ENCODE peak calls at places on chromosomes 5 and 9, in nine cellular contexts. One of them, this sample, is unnamed.

GRCh38 chr5:88145603-88146467 is 122.8 kb downstream of the TMEM161B start:
- DNase-seq in A549: no peak
- DNase-seq in fibroblast of lung: peak; percentile 9
- DNase-seq in colonic mucosa: no peak
- DNase-seq in endothelial cell: peak; percentile 15
- DNase-seq in neural crest cell: peak; percentile 24
- DNase-seq in CD8-positive, alpha-beta T cell: no peak
- DNase-seq in A673: no peak
- DNase-seq in HL-60: no peak
- DNase-seq in this sample: no peak

GRCh38 chr9:20215552-20215951 is 406.7 kb downstream of the MLLT3 start:
- DNase-seq in CD8-positive, alpha-beta T cell: no peak
- DNase-seq in A673: no peak
- DNase-seq in colonic mucosa: no peak
- DNase-seq in neural crest cell: no peak
- DNase-seq in HL-60: no peak
- DNase-seq in endothelial cell: no peak
- DNase-seq in fibroblast of lung: no peak
- DNase-seq in A549: no peak
- DNase-seq in this sample: no peak

GRCh38 chr9:128383791-128384190 is 12.6 kb downstream of the URM1 start:
- DNase-seq in endothelial cell: no peak
- DNase-seq in fibroblast of lung: no peak
- DNase-seq in HL-60: no peak
- DNase-seq in A549: no peak
- DNase-seq in colonic mucosa: no peak
- DNase-seq in A673: no peak
- DNase-seq in neural crest cell: no peak
- DNase-seq in CD8-positive, alpha-beta T cell: no peak
- DNase-seq in this sample: no peak

GRCh38 chr9:1709347-1709746 is 305.8 kb upstream of the SMARCA2 start:
- DNase-seq in CD8-positive, alpha-beta T cell: no peak
- DNase-seq in A549: peak; percentile 18
- DNase-seq in HL-60: no peak
- DNase-seq in A673: peak; percentile 33
- DNase-seq in endothelial cell: no peak
- DNase-seq in neural crest cell: no peak
- DNase-seq in fibroblast of lung: no peak
- DNase-seq in colonic mucosa: no peak
- DNase-seq in this sample: no peak

GRCh38 chr5:143738415-143739401 is 73.3 kb upstream of the HMHB1 start:
- DNase-seq in CD8-positive, alpha-beta T cell: no peak
- DNase-seq in colonic mucosa: no peak
- DNase-seq in neural crest cell: no peak
- DNase-seq in A673: no peak
- DNase-seq in HL-60: no peak
- DNase-seq in fibroblast of lung: no peak
- DNase-seq in endothelial cell: no peak
- DNase-seq in A549: no peak
- DNase-seq in this sample: no peak

GRCh38 chr5:84830265-84830664 is 445.6 kb upstream of the EDIL3 start:
- DNase-seq in CD8-positive, alpha-beta T cell: no peak
- DNase-seq in colonic mucosa: no peak
- DNase-seq in HL-60: no peak
- DNase-seq in fibroblast of lung: no peak
- DNase-seq in endothelial cell: no peak
- DNase-seq in A673: no peak
- DNase-seq in neural crest cell: no peak
- DNase-seq in A549: no peak
- DNase-seq in this sample: no peak

GRCh38 chr5:59548807-59549357 is 344.6 kb downstream of the PDE4D start:
- DNase-seq in endothelial cell: no peak
- DNase-seq in A673: no peak
- DNase-seq in CD8-positive, alpha-beta T cell: no peak
- DNase-seq in colonic mucosa: no peak
- DNase-seq in HL-60: no peak
- DNase-seq in fibroblast of lung: no peak
- DNase-seq in A549: peak; percentile 98
- DNase-seq in neural crest cell: no peak
- DNase-seq in this sample: no peak

GRCh38 chr5:33984671-33985124 is at the start of gene SLC45A2:
- DNase-seq in colonic mucosa: no peak
- DNase-seq in A673: no peak
- DNase-seq in HL-60: no peak
- DNase-seq in endothelial cell: no peak
- DNase-seq in fibroblast of lung: no peak
- DNase-seq in neural crest cell: no peak
- DNase-seq in A549: no peak
- DNase-seq in CD8-positive, alpha-beta T cell: no peak
- DNase-seq in this sample: no peak

GRCh38 chr9:126745574-126746411 is 59.0 kb upstream of the ZBTB43 start:
- DNase-seq in fibroblast of lung: no peak
- DNase-seq in HL-60: no peak
- DNase-seq in endothelial cell: no peak
- DNase-seq in colonic mucosa: no peak
- DNase-seq in A673: peak; percentile 67
- DNase-seq in neural crest cell: no peak
- DNase-seq in CD8-positive, alpha-beta T cell: no peak
- DNase-seq in A549: no peak
- DNase-seq in this sample: no peak

GRCh38 chr5:80697100-80697499 is 42.3 kb upstream of the DHFR start:
- DNase-seq in A673: no peak
- DNase-seq in neural crest cell: no peak
- DNase-seq in endothelial cell: no peak
- DNase-seq in HL-60: no peak
- DNase-seq in A549: no peak
- DNase-seq in colonic mucosa: peak; percentile 43
- DNase-seq in fibroblast of lung: no peak
- DNase-seq in CD8-positive, alpha-beta T cell: no peak
- DNase-seq in this sample: no peak

GRCh38 chr9:86946712-86947145 is 577 bp downstream of the GAS1 start:
- DNase-seq in endothelial cell: no peak
- DNase-seq in A673: peak; percentile 84
- DNase-seq in HL-60: peak; percentile 28
- DNase-seq in A549: peak; percentile 53
- DNase-seq in neural crest cell: peak; percentile 40
- DNase-seq in CD8-positive, alpha-beta T cell: peak; percentile 52
- DNase-seq in colonic mucosa: peak; percentile 50
- DNase-seq in fibroblast of lung: peak; percentile 63
- DNase-seq in this sample: no peak

GRCh38 chr9:126151671-126152050 is 175.0 kb upstream of the MVB12B start:
- DNase-seq in neural crest cell: no peak
- DNase-seq in HL-60: no peak
- DNase-seq in fibroblast of lung: no peak
- DNase-seq in colonic mucosa: no peak
- DNase-seq in A673: peak; percentile 32
- DNase-seq in endothelial cell: no peak
- DNase-seq in A549: no peak
- DNase-seq in CD8-positive, alpha-beta T cell: no peak
- DNase-seq in this sample: peak; percentile 14

GRCh38 chr5:67289763-67290521 is 93.3 kb upstream of the CD180 start:
- DNase-seq in CD8-positive, alpha-beta T cell: no peak
- DNase-seq in endothelial cell: no peak
- DNase-seq in neural crest cell: no peak
- DNase-seq in fibroblast of lung: peak; percentile 73
- DNase-seq in colonic mucosa: no peak
- DNase-seq in A673: no peak
- DNase-seq in A549: no peak
- DNase-seq in HL-60: no peak
- DNase-seq in this sample: no peak

GRCh38 chr9:131862261-131862660 is 122.4 kb upstream of the RAPGEF1 start:
- DNase-seq in CD8-positive, alpha-beta T cell: no peak
- DNase-seq in HL-60: no peak
- DNase-seq in A673: no peak
- DNase-seq in endothelial cell: no peak
- DNase-seq in fibroblast of lung: no peak
- DNase-seq in A549: no peak
- DNase-seq in neural crest cell: no peak
- DNase-seq in colonic mucosa: no peak
- DNase-seq in this sample: no peak

GRCh38 chr9:122220673-122221222 is 8.0 kb downstream of the LHX6 start:
- DNase-seq in CD8-positive, alpha-beta T cell: no peak
- DNase-seq in fibroblast of lung: no peak
- DNase-seq in A549: no peak
- DNase-seq in endothelial cell: no peak
- DNase-seq in A673: no peak
- DNase-seq in colonic mucosa: no peak
- DNase-seq in neural crest cell: no peak
- DNase-seq in HL-60: no peak
- DNase-seq in this sample: no peak

GRCh38 chr9:91939953-91940352 is 10.1 kb downstream of the ROR2 start:
- DNase-seq in fibroblast of lung: no peak
- DNase-seq in neural crest cell: no peak
- DNase-seq in A549: no peak
- DNase-seq in colonic mucosa: no peak
- DNase-seq in HL-60: no peak
- DNase-seq in endothelial cell: no peak
- DNase-seq in CD8-positive, alpha-beta T cell: no peak
- DNase-seq in A673: no peak
- DNase-seq in this sample: no peak

GRCh38 chr9:113155911-113156559 is 5.2 kb downstream of the SLC31A2 start:
- DNase-seq in A673: no peak
- DNase-seq in fibroblast of lung: no peak
- DNase-seq in neural crest cell: no peak
- DNase-seq in A549: no peak
- DNase-seq in CD8-positive, alpha-beta T cell: peak; percentile 63
- DNase-seq in HL-60: peak; percentile 55
- DNase-seq in colonic mucosa: no peak
- DNase-seq in endothelial cell: no peak
- DNase-seq in this sample: no peak

GRCh38 chr5:104606258-104606829 is 1043.8 kb upstream of the NUDT12 start:
- DNase-seq in HL-60: no peak
- DNase-seq in CD8-positive, alpha-beta T cell: no peak
- DNase-seq in fibroblast of lung: no peak
- DNase-seq in neural crest cell: no peak
- DNase-seq in A549: no peak
- DNase-seq in A673: peak; percentile 50
- DNase-seq in colonic mucosa: no peak
- DNase-seq in endothelial cell: no peak
- DNase-seq in this sample: no peak

GRCh38 chr9:2132484-2133082 is 117.4 kb downstream of the SMARCA2 start:
- DNase-seq in endothelial cell: no peak
- DNase-seq in A549: peak; percentile 27
- DNase-seq in fibroblast of lung: peak; percentile 72
- DNase-seq in HL-60: no peak
- DNase-seq in A673: peak; percentile 68
- DNase-seq in neural crest cell: no peak
- DNase-seq in colonic mucosa: no peak
- DNase-seq in CD8-positive, alpha-beta T cell: no peak
- DNase-seq in this sample: no peak

GRCh38 chr9:108761530-108762347 is 94.0 kb downstream of the ACTL7B start:
- DNase-seq in A673: peak; percentile 64
- DNase-seq in neural crest cell: peak; percentile 60
- DNase-seq in endothelial cell: peak; percentile 67
- DNase-seq in colonic mucosa: peak; percentile 65
- DNase-seq in A549: peak; percentile 50
- DNase-seq in fibroblast of lung: peak; percentile 67
- DNase-seq in HL-60: no peak
- DNase-seq in CD8-positive, alpha-beta T cell: no peak
- DNase-seq in this sample: peak; percentile 49

GRCh38 chr9:18396102-18396728 is 77.7 kb upstream of the ADAMTSL1 start:
- DNase-seq in fibroblast of lung: peak; percentile 17
- DNase-seq in A673: peak; percentile 6
- DNase-seq in HL-60: no peak
- DNase-seq in endothelial cell: no peak
- DNase-seq in CD8-positive, alpha-beta T cell: no peak
- DNase-seq in A549: peak; percentile 24
- DNase-seq in neural crest cell: no peak
- DNase-seq in colonic mucosa: no peak
- DNase-seq in this sample: peak; percentile 4
- TF ChIP-seq CTCF in fibroblast of lung: peak; percentile 12
- TF ChIP-seq CTCF in A673: peak; percentile 28
- TF ChIP-seq CTCF in HL-60: no peak
- TF ChIP-seq CTCF in endothelial cell: peak; percentile 31
- TF ChIP-seq CTCF in CD8-positive, alpha-beta T cell: no peak
- TF ChIP-seq CTCF in A549: no peak
- TF ChIP-seq CTCF in neural crest cell: peak; percentile 34
- TF ChIP-seq CTCF in colonic mucosa: no peak
- TF ChIP-seq CTCF in this sample: no peak

DNA sequence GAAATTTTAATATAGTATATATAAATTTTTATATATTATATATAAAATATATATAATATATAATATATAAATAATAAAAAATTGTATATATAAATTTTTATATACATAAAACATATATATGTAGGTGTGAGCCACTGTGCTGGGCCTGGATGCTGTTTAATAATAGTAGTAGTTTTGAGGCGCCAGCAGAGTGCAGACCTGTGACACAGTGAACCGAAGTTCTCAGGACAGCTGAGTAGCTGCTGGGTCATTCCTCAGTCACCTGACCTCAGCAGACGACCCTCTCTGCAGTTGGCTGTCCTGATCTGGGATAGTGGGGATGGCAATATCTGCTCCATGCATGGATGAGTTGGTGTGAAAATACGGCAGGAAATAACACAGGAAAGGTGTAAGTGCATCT is 3.3 kb upstream of the SNX18 start:
- DNase-seq in neural crest cell: no peak
- DNase-seq in colonic mucosa: no peak
- DNase-seq in CD8-positive, alpha-beta T cell: no peak
- DNase-seq in A673: peak; percentile 38
- DNase-seq in fibroblast of lung: no peak
- DNase-seq in A549: peak; percentile 16
- DNase-seq in HL-60: no peak
- DNase-seq in endothelial cell: no peak
- DNase-seq in this sample: no peak
- TF ChIP-seq CTCF in neural crest cell: no peak
- TF ChIP-seq CTCF in colonic mucosa: no peak
- TF ChIP-seq CTCF in CD8-positive, alpha-beta T cell: no peak
- TF ChIP-seq CTCF in A673: no peak
- TF ChIP-seq CTCF in fibroblast of lung: no peak
- TF ChIP-seq CTCF in A549: no peak
- TF ChIP-seq CTCF in HL-60: no peak
- TF ChIP-seq CTCF in endothelial cell: no peak
- TF ChIP-seq CTCF in this sample: no peak

DNA sequence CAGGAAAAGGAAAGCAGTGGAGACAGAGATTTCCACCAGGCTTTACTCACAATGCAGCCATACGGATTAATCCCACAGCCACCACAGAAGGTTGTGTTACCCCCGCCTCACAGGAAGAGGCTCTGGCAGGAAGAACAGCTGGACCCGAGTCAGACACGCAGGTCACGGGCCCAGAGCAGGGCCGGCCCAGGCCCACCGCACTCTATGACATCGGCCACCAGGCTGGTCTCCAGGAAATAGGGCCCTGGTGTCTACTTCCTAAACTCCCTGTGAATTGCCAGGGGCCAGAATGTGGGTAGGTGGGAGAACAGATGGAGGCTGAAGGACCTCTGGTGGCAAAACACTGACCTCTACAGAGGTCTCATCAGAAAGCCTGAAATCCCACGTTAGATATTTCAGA is 15.6 kb downstream of the MGAT1 start:
- DNase-seq in CD8-positive, alpha-beta T cell: no peak
- DNase-seq in fibroblast of lung: no peak
- DNase-seq in colonic mucosa: no peak
- DNase-seq in HL-60: no peak
- DNase-seq in A673: no peak
- DNase-seq in endothelial cell: peak; percentile 72
- DNase-seq in neural crest cell: no peak
- DNase-seq in A549: no peak
- DNase-seq in this sample: no peak
- TF ChIP-seq CTCF in CD8-positive, alpha-beta T cell: no peak
- TF ChIP-seq CTCF in fibroblast of lung: no peak
- TF ChIP-seq CTCF in colonic mucosa: no peak
- TF ChIP-seq CTCF in HL-60: no peak
- TF ChIP-seq CTCF in A673: no peak
- TF ChIP-seq CTCF in endothelial cell: no peak
- TF ChIP-seq CTCF in neural crest cell: no peak
- TF ChIP-seq CTCF in A549: no peak
- TF ChIP-seq CTCF in this sample: no peak

GRCh38 chr5:167730656-167731055 is 560.8 kb upstream of the WWC1 start:
- DNase-seq in endothelial cell: no peak
- DNase-seq in A673: peak; percentile 54
- DNase-seq in HL-60: no peak
- DNase-seq in fibroblast of lung: no peak
- DNase-seq in A549: no peak
- DNase-seq in CD8-positive, alpha-beta T cell: no peak
- DNase-seq in colonic mucosa: no peak
- DNase-seq in neural crest cell: no peak
- DNase-seq in this sample: no peak
- TF ChIP-seq CTCF in endothelial cell: no peak
- TF ChIP-seq CTCF in A673: no peak
- TF ChIP-seq CTCF in HL-60: no peak
- TF ChIP-seq CTCF in fibroblast of lung: no peak
- TF ChIP-seq CTCF in A549: no peak
- TF ChIP-seq CTCF in CD8-positive, alpha-beta T cell: no peak
- TF ChIP-seq CTCF in colonic mucosa: no peak
- TF ChIP-seq CTCF in neural crest cell: no peak
- TF ChIP-seq CTCF in this sample: no peak

This sample was measured in Calu3.